ENCODE peak calls at places on chromosome 18, in five cellular contexts. R, F, J, T and Z are unnamed samples.
A peak's percentile ranks its signal among the peaks of the same experiment; 100 is the strongest.

GRCh38 chr18:70420151-70420898 is 131.5 kb downstream of the SOCS6 start:
- DNase-seq in J (no peak), F (no peak), T (no peak), R (peak; percentile 57), Z (no peak)

GRCh38 chr18:49483198-49483597 is 3.8 kb downstream of the C18orf32 start:
- DNase-seq in R (no peak), T (no peak), F (no peak), J (no peak), Z (no peak)

GRCh38 chr18:58592223-58593214 is 36.4 kb downstream of the ALPK2 start:
- DNase-seq in R (no peak), J (peak; percentile 48), F (no peak), T (no peak), Z (no peak)

GRCh38 chr18:48540329-48541025 is 1.6 kb downstream of the CTIF start:
- DNase-seq in T (peak; percentile 85), F (peak; percentile 57), R (no peak), J (peak; percentile 89), Z (peak; percentile 86)

GRCh38 chr18:76568726-76569125 is 73.7 kb upstream of the ZNF516 start:
- DNase-seq in T (no peak), J (no peak), F (no peak), R (no peak), Z (peak; percentile 32)

GRCh38 chr18:76660571-76661192 is 161.7 kb upstream of the ZNF236 start:
- DNase-seq in F (no peak), J (no peak), T (no peak), R (no peak), Z (no peak)

GRCh38 chr18:38313851-38314250 is 748.3 kb upstream of the CELF4 start:
- DNase-seq in J (no peak), F (no peak), R (no peak), T (no peak), Z (no peak)

GRCh38 chr18:48168861-48169260 is 238.4 kb upstream of the SMAD2 start:
- DNase-seq in F (no peak), R (no peak), T (no peak), J (no peak), Z (no peak)

GRCh38 chr18:38023871-38024270 is 458.3 kb upstream of the CELF4 start:
- DNase-seq in T (no peak), F (no peak), R (no peak), J (no peak), Z (no peak)

GRCh38 chr18:245282-245847 is 22.5 kb downstream of the THOC1 start:
- DNase-seq in T (no peak), R (no peak), F (no peak), J (no peak), Z (no peak)

DNA sequence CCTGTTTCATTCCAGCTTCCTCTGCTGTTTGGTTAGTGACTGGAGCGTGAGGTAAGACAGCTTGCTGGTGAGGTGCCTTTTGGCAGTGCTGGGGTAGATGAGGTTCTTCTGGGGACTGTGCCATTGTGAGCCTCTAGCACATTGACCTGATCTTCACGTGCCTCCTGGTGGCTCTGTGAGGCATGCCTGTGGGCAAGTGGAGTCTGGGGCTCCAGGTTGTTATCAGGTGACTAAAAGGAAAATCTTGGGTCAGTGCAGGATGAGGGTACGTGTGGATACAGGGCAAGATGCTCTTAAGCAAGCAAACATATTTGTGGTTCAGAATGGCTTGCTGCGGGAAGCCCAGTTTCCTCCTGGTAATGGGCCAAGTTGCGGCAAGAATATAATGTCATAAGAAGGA is 75.4 kb downstream of the FHOD3 start:
- DNase-seq in F (no peak), J (no peak), R (peak; percentile 95), T (no peak), Z (no peak)
- TF ChIP-seq CTCF in F (no peak), J (peak; percentile 48), R (peak; percentile 56), T (peak; percentile 66), Z (no peak)

GRCh38 chr18:3851159-3851558 is 401.2 kb downstream of the TGIF1 start:
- DNase-seq in R (no peak), F (no peak), J (no peak), T (no peak), Z (no peak)

GRCh38 chr18:3857544-3857943 is 407.6 kb downstream of the TGIF1 start:
- DNase-seq in R (peak; percentile 10), J (no peak), F (no peak), T (no peak), Z (no peak)

GRCh38 chr18:3855961-3856360 is 406.0 kb downstream of the TGIF1 start:
- DNase-seq in T (no peak), J (no peak), R (no peak), F (no peak), Z (no peak)

GRCh38 chr18:3848316-3848715 is 398.3 kb downstream of the TGIF1 start:
- DNase-seq in F (no peak), J (no peak), T (no peak), R (no peak), Z (no peak)

GRCh38 chr18:3852321-3852720 is 402.3 kb downstream of the TGIF1 start:
- DNase-seq in J (no peak), T (no peak), R (no peak), F (no peak), Z (no peak)
- TF ChIP-seq CTCF in J (peak; percentile 28), T (no peak), R (peak; percentile 9), F (no peak), Z (no peak)

GRCh38 chr18:80163183-80163582 is 54.1 kb downstream of the ADNP2 start:
- DNase-seq in R (no peak), F (no peak), J (no peak), T (no peak), Z (no peak)

GRCh38 chr18:80161781-80162417 is 52.8 kb downstream of the ADNP2 start:
- DNase-seq in J (peak; percentile 29), R (no peak), F (no peak), T (no peak), Z (no peak)

GRCh38 chr18:80158365-80158764 is 49.3 kb downstream of the ADNP2 start:
- DNase-seq in T (no peak), R (no peak), J (peak; percentile 17), F (no peak), Z (no peak)

GRCh38 chr18:80157708-80158343 is 48.8 kb downstream of the ADNP2 start:
- DNase-seq in J (peak; percentile 90), F (peak; percentile 85), T (no peak), R (no peak), Z (no peak)

DNA sequence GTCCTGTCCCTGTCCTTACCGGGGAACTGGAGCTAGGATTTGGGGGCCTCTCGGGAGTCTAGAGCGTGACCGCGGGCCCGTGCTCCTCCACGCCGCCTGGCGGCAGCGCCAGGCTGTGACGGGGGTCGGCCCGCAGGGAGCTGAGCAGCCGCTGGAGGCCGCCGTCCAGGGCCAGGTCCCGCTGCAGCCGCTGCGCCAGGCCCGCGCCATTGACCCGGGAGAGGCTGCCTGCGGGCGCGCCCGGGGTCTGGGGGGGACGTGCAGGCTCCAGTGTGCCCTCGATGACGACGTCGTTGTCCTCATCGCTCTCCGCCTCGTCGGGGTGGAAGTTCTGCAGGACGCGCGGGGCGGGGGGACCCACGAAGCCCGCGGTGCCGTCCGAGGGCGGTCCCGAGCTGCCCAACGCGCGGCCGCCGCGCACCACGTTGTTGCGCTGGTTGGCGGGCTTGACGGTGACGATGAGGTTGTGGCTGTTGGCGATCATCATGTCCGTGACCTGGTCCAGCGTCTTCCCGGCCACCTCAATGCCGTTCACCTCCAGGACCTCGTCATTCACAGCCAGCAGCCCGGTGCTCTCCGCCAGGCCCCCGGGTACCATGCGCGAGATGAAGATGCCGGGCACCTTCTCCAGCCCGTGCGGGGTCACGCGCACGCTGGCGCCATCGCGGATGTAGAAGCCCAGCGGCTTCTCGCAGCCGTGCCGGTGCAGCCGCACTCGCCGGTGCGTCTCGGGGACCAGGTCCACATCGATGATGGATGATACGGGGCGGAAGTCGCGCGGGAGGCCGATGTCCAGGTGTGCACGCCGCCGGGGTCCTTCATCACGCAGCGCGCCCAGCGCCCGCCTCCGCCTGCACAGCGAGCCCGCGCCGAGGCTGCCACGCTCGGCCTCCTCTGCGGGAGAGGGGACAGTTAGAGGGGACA is 50.9 kb downstream of the ADNP2 start:
- DNase-seq in J (peak; percentile 72), F (peak; percentile 45), T (no peak), R (no peak), Z (no peak)
- TF ChIP-seq CTCF in J (peak; percentile 53), F (peak; percentile 31), T (no peak), R (no peak), Z (no peak)

DNA sequence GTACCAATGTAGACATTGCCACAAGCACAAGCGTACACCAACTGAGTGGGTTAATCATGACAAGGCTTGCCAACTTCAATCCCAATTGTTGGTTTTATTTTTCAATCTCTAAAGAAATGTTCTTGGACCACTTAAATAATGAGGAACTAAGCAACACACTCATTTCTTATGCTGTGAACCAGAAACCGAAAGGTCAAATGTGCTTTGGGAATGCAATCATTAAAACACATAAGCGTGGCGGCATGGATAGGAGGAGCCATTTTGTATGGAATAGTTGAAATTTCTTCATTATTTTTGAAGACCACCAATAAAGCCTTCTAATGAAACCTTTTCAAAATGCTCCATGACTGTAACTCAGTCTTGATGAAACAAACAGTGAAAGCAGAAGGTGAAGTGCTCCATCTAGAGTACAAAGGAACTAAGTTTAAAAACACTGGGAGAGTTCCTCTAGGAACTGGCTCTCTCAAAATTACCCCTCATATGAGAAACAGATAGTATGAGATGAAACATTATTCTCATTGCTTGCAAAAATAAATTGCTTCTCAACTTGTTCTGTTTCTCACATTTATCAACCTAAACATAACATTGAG is 113.2 kb upstream of the CHST9 start:
- DNase-seq in R (no peak), J (no peak), F (no peak), T (no peak), Z (no peak)
- TF ChIP-seq CTCF in R (no peak), J (peak; percentile 81), F (peak; percentile 23), T (peak; percentile 51), Z (peak; percentile 76)

DNA sequence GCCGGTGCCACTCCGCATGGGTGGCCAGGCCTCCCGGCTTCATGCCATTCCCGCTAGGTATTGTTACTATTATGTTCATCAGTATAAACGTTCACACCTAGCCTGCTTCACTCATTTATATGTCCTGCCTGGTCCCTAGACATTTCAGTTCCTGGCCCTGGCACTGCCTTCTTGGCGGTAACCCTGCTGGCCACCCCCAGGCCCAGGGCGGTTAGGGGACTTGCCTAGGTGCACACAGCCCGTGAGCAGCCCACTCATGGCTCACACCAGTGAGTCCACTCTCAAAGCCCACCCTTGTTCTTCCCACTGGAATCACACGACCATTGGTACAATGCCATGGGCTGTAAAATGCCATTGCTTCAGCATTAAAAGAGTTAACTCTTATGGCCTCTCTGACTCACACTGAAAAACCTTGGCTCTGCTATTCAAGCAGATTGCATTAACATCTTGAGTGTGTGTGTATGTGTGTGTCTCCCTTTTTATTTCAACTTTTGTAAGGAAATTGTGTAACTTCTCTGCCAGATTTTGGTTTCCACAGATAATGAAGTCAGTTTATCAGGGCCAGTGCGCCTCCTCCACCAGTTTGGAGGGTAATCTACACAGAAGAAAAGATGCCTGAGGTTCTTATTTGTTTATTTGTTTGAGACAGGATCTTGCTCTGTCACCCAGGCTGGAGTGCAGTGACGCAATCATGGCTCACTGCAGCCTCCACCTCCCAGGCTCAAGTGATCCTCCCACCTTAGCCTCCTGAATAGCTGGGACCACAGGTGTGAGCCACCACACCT is 74.2 kb downstream of the RAB31 start:
- DNase-seq in T (no peak), F (no peak), J (peak; percentile 44), R (peak; percentile 94), Z (no peak)
- TF ChIP-seq CTCF in T (no peak), F (no peak), J (no peak), R (no peak), Z (no peak)

DNA sequence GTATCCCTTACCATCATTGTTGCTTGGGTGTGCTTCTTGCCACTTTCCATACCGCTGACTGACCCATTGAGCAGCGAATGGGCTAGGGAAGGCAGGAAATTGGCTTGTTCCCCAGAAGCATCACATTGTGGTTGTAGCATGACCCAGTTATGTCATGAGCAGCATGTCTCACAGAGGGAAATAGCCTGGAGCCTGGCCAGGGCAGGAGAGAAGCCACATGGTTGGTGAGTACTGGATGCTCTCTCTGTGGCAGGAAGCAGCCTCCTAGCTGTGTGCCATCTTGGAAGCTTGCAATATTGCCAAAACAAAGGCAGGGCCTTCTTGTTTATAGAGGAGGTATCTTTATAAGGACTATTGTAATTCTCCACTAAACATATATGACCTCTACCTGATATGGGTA is 482.6 kb downstream of the PIK3C3 start:
- DNase-seq in F (peak; percentile 15), T (no peak), J (no peak), R (no peak), Z (no peak)
- TF ChIP-seq CTCF in F (no peak), T (no peak), J (no peak), R (no peak), Z (no peak)